ENCODE peak calls at places on chromosomes 1 and 21, in seven cellular contexts. E is endothelial cell of umbilical vein, F is fibroblast of mammary gland, B is IMR-90, H is thoracic aorta, J is astrocyte of the cerebellum, D is left ventricle myocardium inferior. Z is an unnamed sample.

GRCh38 chr1:196464545-196464944 is 143.7 kb downstream of the KCNT2 start:
- DNase-seq in E (peak), F (peak), B (peak), H (no peak), J (peak), D (no peak), Z (peak)

GRCh38 chr1:203149188-203149840 is 21.8 kb downstream of the ADORA1 start:
- DNase-seq in E (peak), F (no peak), B (no peak), H (no peak), J (no peak), D (no peak), Z (no peak)

GRCh38 chr1:177505905-177506590 is 335.3 kb downstream of the BRINP2 start:
- DNase-seq in E (peak), F (peak), B (no peak), H (no peak), J (no peak), D (no peak), Z (no peak)

GRCh38 chr1:30305519-30305918 is 417.9 kb downstream of the MATN1 start:
- DNase-seq in E (no peak), F (no peak), B (no peak), H (no peak), J (no peak), D (no peak), Z (no peak)

GRCh38 chr1:151130837-151131586 is 15.4 kb downstream of the SEMA6C start:
- DNase-seq in E (peak), F (peak), B (peak), H (peak), J (peak), D (peak), Z (peak)

GRCh38 chr21:43740497-43741156 is 21.7 kb downstream of the PDXK start:
- DNase-seq in E (no peak), F (peak), B (no peak), H (no peak), J (no peak), D (no peak), Z (no peak)

GRCh38 chr1:2279882-2280281 is 51.8 kb downstream of the SKI start:
- DNase-seq in E (no peak), F (no peak), B (no peak), H (no peak), J (no peak), D (no peak), Z (no peak)

GRCh38 chr1:7249516-7249915 is 464.3 kb downstream of the CAMTA1 start:
- DNase-seq in E (no peak), F (no peak), B (no peak), H (no peak), J (no peak), D (no peak), Z (no peak)

GRCh38 chr1:8586438-8586837 is 231.0 kb downstream of the RERE start:
- DNase-seq in E (no peak), F (peak), B (peak), H (no peak), J (no peak), D (no peak), Z (peak)

GRCh38 chr1:185439727-185440415 is 122.8 kb upstream of the IVNS1ABP start:
- DNase-seq in E (peak), F (peak), B (peak), H (no peak), J (no peak), D (no peak), Z (peak)

GRCh38 chr1:23791434-23792047 is 596 bp downstream of the LYPLA2 start:
- DNase-seq in E (no peak), F (no peak), B (no peak), H (no peak), J (no peak), D (peak), Z (no peak)

GRCh38 chr1:230169454-230170152 is 102.6 kb downstream of the GALNT2 start:
- DNase-seq in E (no peak), F (no peak), B (peak), H (no peak), J (no peak), D (no peak), Z (no peak)

GRCh38 chr1:14412235-14412634 is 186.2 kb upstream of the KAZN start:
- DNase-seq in E (no peak), F (no peak), B (no peak), H (no peak), J (no peak), D (no peak), Z (no peak)

GRCh38 chr1:201759194-201759814 is 69.7 kb upstream of the IPO9 start:
- DNase-seq in E (no peak), F (peak), B (peak), H (no peak), J (no peak), D (no peak), Z (no peak)

GRCh38 chr1:215474940-215475339 is 92.2 kb upstream of the KCTD3 start:
- DNase-seq in E (no peak), F (peak), B (no peak), H (no peak), J (no peak), D (no peak), Z (no peak)

GRCh38 chr1:223298706-223299105 is 65.3 kb downstream of the SUSD4 start:
- DNase-seq in E (peak), F (no peak), B (peak), H (no peak), J (no peak), D (no peak), Z (no peak)

GRCh38 chr1:234326493-234327366 is 46.5 kb upstream of the COA6 start:
- DNase-seq in E (peak), F (peak), B (peak), H (no peak), J (peak), D (peak), Z (peak)

GRCh38 chr1:19762175-19762779 is 37.4 kb downstream of the TMCO4 start:
- DNase-seq in E (peak), F (peak), B (peak), H (no peak), J (no peak), D (no peak), Z (no peak)

GRCh38 chr1:156241311-156241811 is 623 bp upstream of the BGLAP start:
- DNase-seq in E (no peak), F (peak), B (peak), H (no peak), J (no peak), D (no peak), Z (no peak)

GRCh38 chr1:151980287-151981177 is 13.1 kb downstream of the S100A10 start:
- DNase-seq in E (peak), F (peak), B (peak), H (no peak), J (peak), D (peak), Z (no peak)

GRCh38 chr1:188778578-188778977 is 1699.1 kb downstream of the BRINP3 start:
- DNase-seq in E (peak), F (no peak), B (peak), H (no peak), J (no peak), D (no peak), Z (no peak)

GRCh38 chr1:26044414-26044813 is 1.5 kb downstream of the SLC30A2 start:
- DNase-seq in E (no peak), F (no peak), B (no peak), H (no peak), J (no peak), D (no peak), Z (no peak)

DNA sequence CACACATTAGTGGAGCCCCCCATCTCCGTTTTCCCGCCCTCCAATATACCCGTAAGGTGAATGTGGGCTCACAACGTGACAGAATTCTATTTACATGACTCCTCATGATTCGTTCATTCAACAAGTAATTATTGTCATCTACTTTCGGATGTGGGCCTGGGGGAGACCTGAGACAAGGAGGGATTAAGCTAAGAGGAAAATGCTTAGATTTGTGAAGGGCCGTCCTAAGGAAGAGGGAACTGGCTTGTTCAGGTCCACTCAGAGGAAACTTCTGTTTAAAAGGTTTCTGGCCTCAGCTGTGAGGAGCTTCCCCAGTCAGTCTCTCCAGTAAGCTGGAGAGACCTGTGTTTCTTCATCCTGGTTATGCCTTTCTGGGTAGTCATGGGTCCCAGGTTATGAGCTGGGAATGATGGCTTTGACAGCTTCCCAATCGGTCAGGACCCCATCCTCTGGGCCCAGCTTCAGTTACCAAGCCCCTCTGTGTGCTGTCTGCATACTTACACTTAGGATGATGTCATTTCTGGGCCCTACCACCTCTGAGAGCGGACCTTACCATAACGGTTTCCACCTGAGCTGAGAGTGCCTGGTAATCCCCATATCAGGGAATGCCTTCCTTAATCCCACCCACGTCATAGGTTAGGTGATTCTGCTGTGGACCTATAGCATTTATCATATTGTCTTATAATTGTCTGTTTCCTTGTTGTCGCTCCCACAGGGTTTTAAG is 687 bp upstream of the ERI3 start:
- DNase-seq in E (no peak), F (no peak), B (no peak), H (no peak), J (no peak), D (no peak), Z (no peak)
- H3K4me3 ChIP-seq in E (peak), F (peak), B (peak), H (peak), J (peak), D (peak), Z (peak)

GRCh38 chr1:38431669-38432376 is 385.2 kb upstream of the POU3F1 start:
- DNase-seq in E (no peak), F (no peak), B (no peak), H (no peak), J (no peak), D (no peak), Z (no peak)
- H3K4me3 ChIP-seq in E (no peak), F (no peak), B (no peak), H (no peak), J (no peak), D (no peak), Z (no peak)

GRCh38 chr1:64861611-64862010 is 104.7 kb downstream of the JAK1 start:
- DNase-seq in E (no peak), F (peak), B (peak), H (no peak), J (no peak), D (no peak), Z (no peak)
- H3K4me3 ChIP-seq in E (no peak), F (no peak), B (no peak), H (no peak), J (no peak), D (no peak), Z (no peak)

GRCh38 chr1:165234149-165234548 is 122.4 kb downstream of the LMX1A start:
- DNase-seq in E (no peak), F (no peak), B (no peak), H (no peak), J (no peak), D (no peak), Z (no peak)

GRCh38 chr1:165235777-165236285 is 120.7 kb downstream of the LMX1A start:
- DNase-seq in E (no peak), F (no peak), B (no peak), H (no peak), J (no peak), D (no peak), Z (no peak)

GRCh38 chr1:165240486-165240885 is 116.0 kb downstream of the LMX1A start:
- DNase-seq in E (no peak), F (no peak), B (no peak), H (no peak), J (no peak), D (no peak), Z (no peak)

GRCh38 chr1:165239873-165240272 is 116.6 kb downstream of the LMX1A start:
- DNase-seq in E (no peak), F (no peak), B (no peak), H (no peak), J (no peak), D (no peak), Z (no peak)

DNA sequence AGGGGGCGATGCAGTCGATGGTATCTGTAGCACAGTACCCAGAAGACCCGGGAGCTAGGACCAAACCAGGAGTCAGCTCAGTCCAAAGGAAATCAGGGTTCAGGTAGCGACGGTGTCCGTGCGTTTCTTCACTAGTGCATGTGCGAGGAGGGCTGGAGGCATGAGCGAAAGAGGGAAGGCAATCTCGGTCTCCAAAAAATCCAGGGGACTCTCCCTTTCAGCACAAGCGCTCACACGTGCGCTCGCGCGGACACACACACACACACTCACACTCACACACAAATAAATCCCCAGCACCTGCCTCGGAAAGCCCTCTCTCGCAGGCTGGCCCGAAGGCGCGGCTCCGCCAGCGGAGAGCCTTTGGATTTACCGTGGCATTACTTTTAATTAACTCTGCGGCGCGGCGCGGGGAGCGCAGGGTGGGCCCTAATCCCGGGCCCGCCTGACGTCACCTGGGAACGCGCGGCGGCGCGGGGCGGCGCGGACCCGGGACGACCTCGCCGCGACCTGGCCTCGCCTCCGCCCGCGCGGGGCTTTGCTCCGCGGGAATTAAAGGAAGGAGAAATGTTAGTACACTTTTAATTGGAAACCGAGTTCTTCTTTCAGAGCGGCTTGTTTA is 121.2 kb downstream of the LMX1A start:
- DNase-seq in E (no peak), F (no peak), B (no peak), H (no peak), J (no peak), D (no peak), Z (no peak)
- H3K4me3 ChIP-seq in E (no peak), F (no peak), B (no peak), H (peak), J (peak), D (peak), Z (no peak)

GRCh38 chr1:31799196-31799894 is 16.5 kb downstream of the SPOCD1 start:
- DNase-seq in E (no peak), F (no peak), B (no peak), H (no peak), J (no peak), D (no peak), Z (no peak)

GRCh38 chr1:31798433-31799195 is 17.2 kb downstream of the SPOCD1 start:
- DNase-seq in E (peak), F (peak), B (peak), H (peak), J (peak), D (no peak), Z (peak)

GRCh38 chr1:31796707-31797106 is 19.1 kb downstream of the SPOCD1 start:
- DNase-seq in E (no peak), F (no peak), B (no peak), H (no peak), J (no peak), D (no peak), Z (no peak)

GRCh38 chr1:31797216-31797615 is 18.6 kb downstream of the SPOCD1 start:
- DNase-seq in E (no peak), F (no peak), B (no peak), H (no peak), J (no peak), D (no peak), Z (no peak)

DNA sequence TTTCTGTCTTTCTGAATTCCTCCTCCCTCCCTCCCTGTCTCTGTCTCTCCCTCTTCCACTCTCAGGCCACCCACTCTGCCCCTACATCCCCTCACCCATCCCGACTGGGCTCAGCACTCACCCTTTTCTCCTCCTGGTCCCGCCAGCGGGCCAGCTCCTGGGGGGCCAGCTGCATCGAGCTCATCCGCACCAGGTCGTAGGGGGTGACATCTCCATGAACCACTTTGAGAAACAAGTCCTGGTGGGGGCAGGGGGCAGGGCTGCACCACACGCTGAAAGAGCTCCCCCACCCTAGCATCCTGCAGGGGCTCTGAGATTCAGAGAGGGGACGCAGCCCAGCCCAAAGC is 17.8 kb downstream of the SPOCD1 start:
- DNase-seq in E (peak), F (no peak), B (no peak), H (no peak), J (no peak), D (no peak), Z (no peak)
- H3K4me3 ChIP-seq in E (peak), F (peak), B (peak), H (peak), J (peak), D (no peak), Z (peak)

DNA sequence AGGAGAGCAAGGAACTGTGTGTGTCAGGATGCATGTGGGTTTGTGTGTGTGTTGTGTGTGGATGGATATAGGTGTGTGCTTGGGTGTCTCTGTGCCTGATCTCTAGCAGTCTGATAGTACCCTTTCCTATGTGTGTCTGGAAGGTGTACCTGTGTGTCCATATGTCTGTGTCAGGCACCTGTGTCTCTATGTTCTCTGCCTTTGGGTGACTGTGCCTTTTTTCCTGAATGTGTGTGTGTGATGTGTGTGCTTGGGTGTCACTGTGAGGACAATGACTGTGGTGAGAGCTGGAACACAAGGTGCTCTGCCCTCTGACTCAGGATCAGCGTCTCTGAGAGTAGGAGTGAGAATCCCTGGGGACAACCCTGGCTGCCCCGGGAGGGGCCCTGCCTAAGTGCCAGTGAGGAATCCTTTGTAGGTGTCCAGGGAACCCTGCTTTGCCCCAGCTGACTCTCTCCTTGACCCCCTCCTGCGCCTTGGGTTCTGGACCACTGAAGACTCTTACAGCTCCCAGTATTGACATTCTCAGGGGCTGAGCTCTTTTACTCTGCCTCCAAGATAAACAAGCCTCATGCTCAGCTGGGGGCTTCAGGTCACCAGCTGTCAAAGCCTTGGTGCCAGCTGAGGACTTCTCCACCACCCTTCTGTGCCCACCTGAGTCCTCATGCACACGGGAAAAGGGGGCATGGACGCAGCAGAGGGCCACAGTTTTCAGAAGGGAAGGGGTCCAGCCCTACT is 710 bp upstream of the EFNA3 start:
- DNase-seq in E (no peak), F (peak), B (no peak), H (no peak), J (no peak), D (no peak), Z (no peak)
- H3K4me3 ChIP-seq in E (no peak), F (no peak), B (no peak), H (peak), J (no peak), D (peak), Z (peak)

DNA sequence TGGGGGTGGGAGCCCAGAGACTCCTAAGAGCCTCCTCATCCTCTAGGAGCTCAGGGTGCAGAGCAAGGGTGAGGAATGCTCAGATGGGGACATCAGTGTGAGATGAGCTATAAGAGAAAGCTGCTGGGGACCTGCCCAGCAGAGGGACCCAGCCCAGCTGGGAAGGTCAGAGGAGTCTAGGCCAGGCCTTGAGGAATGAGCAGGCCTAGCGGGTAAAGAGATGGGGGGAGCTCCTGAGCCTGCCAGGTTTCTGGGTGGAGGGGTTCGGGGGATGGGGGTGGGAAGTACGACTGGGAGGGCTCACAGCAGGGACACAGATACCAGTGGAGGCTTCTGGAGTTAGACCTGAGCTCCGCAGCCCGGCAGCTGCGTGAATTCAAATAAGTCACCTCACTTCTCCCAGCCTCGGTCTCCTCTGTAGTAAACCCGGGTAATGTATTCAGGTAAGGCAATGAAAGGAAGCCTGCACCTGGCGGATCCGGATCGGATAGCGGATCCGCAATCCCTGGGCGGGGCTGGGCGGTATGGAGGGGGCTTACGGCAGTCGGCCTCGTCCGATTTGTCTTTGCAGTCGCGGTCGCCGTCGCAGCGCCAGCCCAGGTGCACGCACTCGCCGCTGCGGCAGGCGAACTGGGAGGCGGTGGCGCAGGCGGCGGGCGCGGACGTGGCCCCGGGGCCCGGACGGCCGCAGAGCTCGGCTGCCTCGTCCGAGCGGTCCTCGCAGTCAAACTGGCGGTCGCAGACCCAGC is 38.0 kb upstream of the MAGOH start:
- DNase-seq in E (no peak), F (no peak), B (no peak), H (no peak), J (no peak), D (no peak), Z (no peak)
- H3K4me3 ChIP-seq in E (no peak), F (no peak), B (no peak), H (no peak), J (no peak), D (no peak), Z (no peak)

GRCh38 chr1:27544818-27545612 is 55.0 kb upstream of the WASF2 start:
- DNase-seq in E (no peak), F (peak), B (peak), H (no peak), J (peak), D (peak), Z (no peak)
- H3K4me3 ChIP-seq in E (no peak), F (no peak), B (no peak), H (peak), J (no peak), D (no peak), Z (no peak)